ENCODE peak calls at places on chromosomes 3 and 15, in four cellular contexts. I, L, W and T are unnamed samples.
A peak's percentile ranks its signal among the peaks of the same experiment; 100 is the strongest.

GRCh38 chr3:197889204-197889930 is 60.6 kb upstream of the RPL35A start:
- DNase-seq in I (no peak), L (no peak), W (no peak), T (no peak)

GRCh38 chr15:77525907-77526581 is 105.4 kb downstream of the HMG20A start:
- DNase-seq in I (no peak), L (no peak), W (no peak), T (no peak)

GRCh38 chr15:37107071-37107753 is 6.9 kb upstream of the MEIS2 start:
- DNase-seq in I (no peak), L (no peak), W (peak; percentile 40), T (no peak)

GRCh38 chr3:142028174-142028833 is 121.0 kb downstream of the TFDP2 start:
- DNase-seq in I (no peak), L (peak; percentile 90), W (peak; percentile 24), T (no peak)

GRCh38 chr15:74954515-74954914 is 2.1 kb downstream of the RPP25 start:
- DNase-seq in I (no peak), L (peak; percentile 84), W (peak; percentile 89), T (no peak)

GRCh38 chr3:126858401-126858800 is 124.5 kb upstream of the PLXNA1 start:
- DNase-seq in I (no peak), L (no peak), W (no peak), T (no peak)

GRCh38 chr3:127598841-127599570 is 795 bp downstream of the MCM2 start:
- DNase-seq in I (no peak), L (no peak), W (no peak), T (no peak)

GRCh38 chr3:56089739-56090138 is 378.5 kb downstream of the ERC2 start:
- DNase-seq in I (no peak), L (no peak), W (peak; percentile 12), T (no peak)

GRCh38 chr15:21267686-21268395 is 172.5 kb downstream of the POTEB3 start:
- DNase-seq in I (no peak), L (no peak), W (no peak), T (no peak)

GRCh38 chr15:84034831-84035753 is 200.5 kb upstream of the GOLGA6L4 start:
- DNase-seq in I (no peak), L (peak; percentile 55), W (no peak), T (no peak)

GRCh38 chr3:182909318-182910040 is 70.9 kb downstream of the DCUN1D1 start:
- DNase-seq in I (no peak), L (no peak), W (no peak), T (no peak)

GRCh38 chr15:50765202-50765967 is at the start of gene SPPL2A:
- DNase-seq in I (peak; percentile 70), L (peak; percentile 84), W (peak; percentile 85), T (peak; percentile 77)

GRCh38 chr3:30626443-30627181 is 20.2 kb downstream of the TGFBR2 start:
- DNase-seq in I (no peak), L (peak; percentile 76), W (no peak), T (no peak)

GRCh38 chr15:25695875-25696760 is 167.0 kb downstream of the ATP10A start:
- DNase-seq in I (no peak), L (no peak), W (no peak), T (no peak)

GRCh38 chr15:25693321-25694237 is 169.5 kb downstream of the ATP10A start:
- DNase-seq in I (peak; percentile 11), L (peak; percentile 24), W (no peak), T (peak; percentile 21)

GRCh38 chr15:25691544-25692430 is 171.3 kb downstream of the ATP10A start:
- DNase-seq in I (no peak), L (peak; percentile 31), W (no peak), T (no peak)

GRCh38 chr15:25694823-25695312 is 168.3 kb downstream of the ATP10A start:
- DNase-seq in I (no peak), L (no peak), W (no peak), T (no peak)

DNA sequence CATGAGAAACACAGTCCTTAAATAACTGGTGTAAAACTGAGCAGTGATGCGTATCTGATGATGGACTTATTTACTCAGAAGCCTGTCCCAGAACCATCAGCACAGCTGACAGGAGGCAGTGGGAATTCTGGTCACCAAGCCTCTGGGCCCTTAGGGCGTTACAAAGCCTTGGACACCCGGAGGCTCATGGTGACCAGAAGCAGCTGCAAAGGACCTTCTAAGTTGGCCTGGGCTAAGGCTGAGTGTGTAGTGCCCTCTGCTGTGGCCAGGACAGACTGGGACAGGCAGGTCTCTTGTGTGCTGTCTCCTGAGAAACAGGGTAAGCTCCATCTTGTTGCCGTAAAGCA is 168.9 kb downstream of the ATP10A start:
- DNase-seq in I (no peak), L (no peak), W (no peak), T (no peak)
- H3K9me3 ChIP-seq in I (no peaks in the 10 kb centered on the region), L (no peaks in the 10 kb centered on the region), W (no peaks in the 10 kb centered on the region), T (no peaks in the 10 kb centered on the region)

DNA sequence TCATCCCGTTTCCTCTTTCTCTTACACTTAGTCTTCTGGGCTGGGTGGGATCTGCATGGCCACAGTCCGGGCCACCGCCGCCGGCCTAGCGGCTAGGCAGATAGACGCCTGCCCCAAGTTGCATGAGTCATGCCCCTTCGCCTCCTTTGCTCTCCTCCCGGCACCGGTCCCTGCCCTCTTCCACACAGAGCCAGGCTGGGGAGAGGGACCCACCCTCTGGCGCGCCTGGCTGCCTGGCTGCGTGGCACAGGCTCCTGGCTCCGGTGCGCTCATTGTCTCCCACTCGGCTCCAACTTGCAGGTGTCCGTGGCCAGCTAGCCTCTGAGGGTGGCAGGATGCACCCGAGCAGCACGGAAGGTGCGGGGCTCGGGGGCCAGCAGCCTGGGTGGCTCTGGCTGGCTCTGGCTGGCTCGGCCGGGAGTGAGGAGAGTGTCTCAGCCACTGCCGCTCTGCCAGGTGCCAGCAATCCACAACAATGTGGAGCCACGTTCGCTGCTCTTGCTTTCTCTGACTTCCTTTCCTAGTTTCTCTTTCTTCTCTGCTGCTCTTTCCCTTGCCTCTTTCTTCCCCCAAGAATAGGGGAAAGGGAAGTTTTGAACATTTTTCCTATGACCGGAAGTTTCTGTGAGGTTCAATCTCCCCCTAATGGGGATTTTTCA is 22.4 kb upstream of the MTHFS start:
- DNase-seq in I (no peak), L (no peak), W (no peak), T (no peak)
- H3K9me3 ChIP-seq in I (peaks cover 78% of the 10 kb centered on the region), L (peaks cover 45% of the 10 kb centered on the region), W (no peaks in the 10 kb centered on the region), T (peaks cover 18% of the 10 kb centered on the region)

DNA sequence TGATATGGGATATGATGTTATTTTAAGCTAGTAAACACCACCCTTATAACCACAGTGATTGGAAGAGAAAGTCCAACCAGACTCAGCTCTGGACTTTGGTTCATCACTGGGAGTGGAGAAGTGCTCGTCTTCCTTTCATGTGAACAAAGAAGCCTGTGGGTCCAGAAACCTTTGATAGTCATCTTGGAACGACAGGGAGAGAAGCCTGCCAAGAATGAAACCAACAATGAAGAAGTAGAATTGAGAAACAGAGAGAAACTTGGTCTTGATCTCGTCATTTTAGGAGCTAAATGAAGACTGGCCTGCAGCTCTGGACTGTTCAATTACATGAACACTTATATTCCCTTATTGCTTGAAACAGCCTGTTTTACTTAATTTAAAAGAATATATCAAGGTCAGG is 13.1 kb upstream of the SLC35G2 start:
- DNase-seq in I (no peak), L (no peak), W (no peak), T (no peak)
- H3K9me3 ChIP-seq in I (no peaks in the 10 kb centered on the region), L (no peaks in the 10 kb centered on the region), W (no peaks in the 10 kb centered on the region), T (no peaks in the 10 kb centered on the region)

GRCh38 chr3:15623535-15624450 is 22.2 kb downstream of the BTD start:
- DNase-seq in I (no peak), L (no peak), W (no peak), T (no peak)
- H3K9me3 ChIP-seq in I (peaks cover 20% of the 10 kb centered on the region), L (peaks cover 9% of the 10 kb centered on the region), W (no peaks in the 10 kb centered on the region), T (no peaks in the 10 kb centered on the region)

GRCh38 chr3:128858167-128858566 is 21.3 kb upstream of the ACAD9 start:
- DNase-seq in I (no peak), L (no peak), W (no peak), T (no peak)
- H3K9me3 ChIP-seq in I (peaks cover 51% of the 10 kb centered on the region), L (peaks cover 42% of the 10 kb centered on the region), W (no peaks in the 10 kb centered on the region), T (peaks cover 3% of the 10 kb centered on the region)

GRCh38 chr3:5974637-5975322 is 787.3 kb downstream of the EDEM1 start:
- DNase-seq in I (no peak), L (no peak), W (no peak), T (no peak)

GRCh38 chr3:5972586-5972985 is 785.1 kb downstream of the EDEM1 start:
- DNase-seq in I (no peak), L (no peak), W (no peak), T (no peak)
- H3K9me3 ChIP-seq in I (no peaks in the 10 kb centered on the region), L (peaks cover 5% of the 10 kb centered on the region), W (no peaks in the 10 kb centered on the region), T (no peaks in the 10 kb centered on the region)

GRCh38 chr15:25241241-25241801 is 197.5 kb downstream of the UBE3A start:
- DNase-seq in I (no peak), L (no peak), W (no peak), T (peak; percentile 1)
- H3K9me3 ChIP-seq in I (no peaks in the 10 kb centered on the region), L (peaks cover 74% of the 10 kb centered on the region), W (no peaks in the 10 kb centered on the region), T (no peaks in the 10 kb centered on the region)